ENCODE peak calls at places on chromosomes 13 and 19, in six cellular contexts. I is stimulated activated CD4-positive, alpha-beta T cell treated with anti-CD3 and anti-CD28 coated beads, Interleukin-1b, Interleukin-23, amount 100 ng/mL, for 1 hour; E is ovary; P is body of pancreas; B is fibroblast of mammary gland; A is IMR-90. Y is an unnamed sample.
A peak's percentile ranks its signal among the peaks of the same experiment; 100 is the strongest.

GRCh38 chr13:75016225-75016624 is 465.7 kb downstream of the TBC1D4 start:
- DNase-seq in I (no peak), E (no peak), P (no peak), B (no peak), A (no peak), Y (no peak)

GRCh38 chr13:94028234-94029145 is 451.0 kb downstream of the DCT start:
- DNase-seq in I (no peak), E (no peak), P (no peak), B (no peak), A (no peak), Y (no peak)

GRCh38 chr19:50555447-50556235 is 12.6 kb downstream of the LRRC4B start:
- DNase-seq in I (no peak), E (no peak), P (no peak), B (no peak), A (no peak), Y (no peak)

GRCh38 chr19:12788025-12788681 is 3.1 kb upstream of the JUNB start:
- DNase-seq in I (no peak), E (no peak), P (no peak), B (no peak), A (no peak), Y (no peak)

GRCh38 chr13:27533155-27533643 is 82.8 kb upstream of the MTIF3 start:
- DNase-seq in I (no peak), E (peak; percentile 87), P (peak; percentile 90), B (peak; percentile 67), A (peak; percentile 59), Y (peak; percentile 80)

GRCh38 chr19:12655546-12655945 is 11.0 kb downstream of the MAN2B1 start:
- DNase-seq in I (no peak), E (no peak), P (no peak), B (no peak), A (no peak), Y (no peak)

GRCh38 chr13:33235078-33235477 is 50.5 kb downstream of the STARD13 start:
- DNase-seq in I (no peak), E (no peak), P (peak; percentile 44), B (peak; percentile 81), A (peak; percentile 76), Y (no peak)

GRCh38 chr13:96984061-96984508 is 10.2 kb downstream of the OXGR1 start:
- DNase-seq in I (no peak), E (no peak), P (peak; percentile 81), B (peak; percentile 12), A (no peak), Y (peak; percentile 87)

GRCh38 chr19:37172368-37173366 is at the start of gene ZNF585A:
- DNase-seq in I (peak; percentile 62), E (peak; percentile 93), P (peak; percentile 97), B (peak; percentile 97), A (peak; percentile 97), Y (peak; percentile 98)

GRCh38 chr19:38270587-38271167 is 6.3 kb downstream of the SPINT2 start:
- DNase-seq in I (no peak), E (no peak), P (no peak), B (no peak), A (peak; percentile 56), Y (no peak)

GRCh38 chr19:38869160-38869835 is 8.8 kb downstream of the RINL start:
- DNase-seq in I (no peak), E (no peak), P (peak; percentile 49), B (no peak), A (no peak), Y (no peak)

GRCh38 chr13:78410847-78411246 is 192.5 kb downstream of the POU4F1 start:
- DNase-seq in I (no peak), E (no peak), P (no peak), B (no peak), A (no peak), Y (no peak)

GRCh38 chr19:38898788-38899446 is 501 bp downstream of the SIRT2 start:
- DNase-seq in I (no peak), E (no peak), P (no peak), B (peak; percentile 28), A (peak; percentile 19), Y (peak; percentile 35)

GRCh38 chr19:43776285-43776684 is 4.5 kb downstream of the KCNN4 start:
- DNase-seq in I (peak; percentile 45), E (no peak), P (no peak), B (no peak), A (no peak), Y (no peak)

GRCh38 chr19:38290631-38291147 is 13.4 kb upstream of the C19orf33 start:
- DNase-seq in I (no peak), E (no peak), P (peak; percentile 91), B (peak; percentile 94), A (peak; percentile 98), Y (no peak)

GRCh38 chr13:51942189-51942588 is 69.1 kb downstream of the ATP7B start:
- DNase-seq in I (no peak), E (no peak), P (no peak), B (no peak), A (no peak), Y (peak; percentile 97)